ENCODE peak calls at places on chromosomes 2 and 18, in five cellular contexts. R, D, N, F and S are unnamed samples.

GRCh38 chr2:156017486-156017885 is 315.0 kb downstream of the NR4A2 start:
- DNase-seq in R (no peak), D (no peak), N (no peak), F (no peak), S (no peak)

GRCh38 chr2:165953306-165953654 is 296 bp downstream of the TTC21B start:
- DNase-seq in R (no peak), D (no peak), N (no peak), F (no peak), S (no peak)

GRCh38 chr2:181174880-181175590 is 194.6 kb downstream of the UBE2E3 start:
- DNase-seq in R (no peak), D (no peak), N (no peak), F (peak), S (no peak)

GRCh38 chr18:12882416-12882815 is 1.6 kb downstream of the PTPN2 start:
- DNase-seq in R (no peak), D (no peak), N (no peak), F (peak), S (no peak)

GRCh38 chr2:217289153-217289908 is 429.5 kb upstream of the TNP1 start:
- DNase-seq in R (no peak), D (no peak), N (no peak), F (no peak), S (no peak)

GRCh38 chr2:191183516-191183915 is 32.7 kb upstream of the STAT4 start:
- DNase-seq in R (no peak), D (no peak), N (no peak), F (no peak), S (no peak)

GRCh38 chr2:82498777-82499443 is 1960.2 kb downstream of the SUCLG1 start:
- DNase-seq in R (no peak), D (no peak), N (no peak), F (no peak), S (no peak)

GRCh38 chr18:57898506-57899124 is 95.5 kb upstream of the ATP8B1 start:
- DNase-seq in R (peak), D (no peak), N (no peak), F (peak), S (no peak)

GRCh38 chr18:74395630-74396251 is 61.4 kb downstream of the DIPK1C start:
- DNase-seq in R (no peak), D (no peak), N (no peak), F (no peak), S (no peak)

GRCh38 chr2:11013196-11013595 is 101.5 kb downstream of the KCNF1 start:
- DNase-seq in R (no peak), D (no peak), N (no peak), F (no peak), S (peak)

GRCh38 chr2:197675711-197676188 is 363 bp upstream of the RFTN2 start:
- DNase-seq in R (no peak), D (no peak), N (no peak), F (peak), S (no peak)

GRCh38 chr2:73103018-73103542 is 9.7 kb downstream of the RAB11FIP5 start:
- DNase-seq in R (no peak), D (no peak), N (no peak), F (no peak), S (no peak)

GRCh38 chr2:12602661-12603060 is 114.1 kb upstream of the TRIB2 start:
- DNase-seq in R (no peak), D (no peak), N (no peak), F (peak), S (no peak)

GRCh38 chr2:10006248-10007147 is 36.9 kb upstream of the KLF11 start:
- DNase-seq in R (no peak), D (no peak), N (no peak), F (no peak), S (peak)

GRCh38 chr2:108935231-108935863 is 53.7 kb downstream of the EDAR start:
- DNase-seq in R (no peak), D (no peak), N (no peak), F (no peak), S (no peak)

GRCh38 chr2:209525834-209526281 is 102.0 kb downstream of the MAP2 start:
- DNase-seq in R (peak), D (no peak), N (peak), F (peak), S (no peak)

GRCh38 chr2:180657054-180657453 is 323.4 kb upstream of the UBE2E3 start:
- DNase-seq in R (no peak), D (no peak), N (no peak), F (peak), S (no peak)

GRCh38 chr18:30632058-30632718 is 410.4 kb downstream of the DSC3 start:
- DNase-seq in R (no peak), D (no peak), N (no peak), F (no peak), S (no peak)

GRCh38 chr2:130728007-130728454 is 839 bp upstream of the GPR148 start:
- DNase-seq in R (no peak), D (no peak), N (peak), F (peak), S (no peak)

GRCh38 chr2:98472132-98472650 is 27.5 kb downstream of the INPP4A start:
- DNase-seq in R (no peak), D (no peak), N (no peak), F (no peak), S (peak)

GRCh38 chr2:157325786-157326185 is at the start of gene ERMN:
- DNase-seq in R (no peak), D (no peak), N (no peak), F (no peak), S (no peak)

GRCh38 chr18:59094569-59094968 is 45.1 kb upstream of the SEC11C start:
- DNase-seq in R (no peak), D (no peak), N (no peak), F (no peak), S (no peak)